ENCODE peak calls at places on chromosomes 12 and 14, in seven cellular contexts. O is CD4-positive, alpha-beta memory T cell; G is pancreas; N is endothelial cell of umbilical vein; C is neuronal stem cell; T is heart right ventricle; S is adipocyte. R is an unnamed sample.

GRCh38 chr14:104108570-104109060 is 23.1 kb downstream of the ASPG start:
- DNase-seq in O (no peak), G (peak; percentile 51), N (no peak), C (no peak), T (no peak), S (no peak), R (no peak)

GRCh38 chr12:4438834-4439596 is 6.6 kb downstream of the FGF6 start:
- DNase-seq in O (no peak), G (no peak), N (no peak), C (no peak), T (no peak), S (no peak), R (no peak)

GRCh38 chr12:95731519-95731958 is 59.0 kb downstream of the NTN4 start:
- DNase-seq in O (no peak), G (no peak), N (no peak), C (no peak), T (no peak), S (no peak), R (no peak)

GRCh38 chr14:38042356-38042755 is 165.3 kb upstream of the SSTR1 start:
- DNase-seq in O (no peak), G (no peak), N (peak; percentile 85), C (no peak), T (no peak), S (peak; percentile 79), R (no peak)

GRCh38 chr12:57157588-57158173 is 10.3 kb upstream of the LRP1-AS start:
- DNase-seq in O (no peak), G (no peak), N (no peak), C (no peak), T (no peak), S (no peak), R (no peak)

GRCh38 chr14:58638231-58639205 is 756 bp downstream of the DACT1 start:
- DNase-seq in O (no peak), G (no peak), N (peak; percentile 26), C (peak; percentile 33), T (peak; percentile 8), S (peak; percentile 77), R (peak; percentile 29)

GRCh38 chr14:105087963-105088811 is 23.0 kb upstream of the GPR132 start:
- DNase-seq in O (no peak), G (peak; percentile 69), N (no peak), C (peak; percentile 77), T (peak; percentile 41), S (peak; percentile 81), R (no peak)

GRCh38 chr12:3320881-3321509 is 170.0 kb upstream of the PRMT8 start:
- DNase-seq in O (no peak), G (no peak), N (no peak), C (no peak), T (no peak), S (no peak), R (no peak)

GRCh38 chr14:81727243-81727642 is 193.6 kb upstream of the SEL1L start:
- DNase-seq in O (no peak), G (peak; percentile 60), N (no peak), C (no peak), T (no peak), S (no peak), R (no peak)

GRCh38 chr12:93908846-93909592 is 231.8 kb downstream of the CRADD start:
- DNase-seq in O (no peak), G (no peak), N (no peak), C (no peak), T (no peak), S (no peak), R (peak; percentile 8)

GRCh38 chr12:583251-583869 is 79.9 kb downstream of the NINJ2 start:
- DNase-seq in O (no peak), G (no peak), N (no peak), C (no peak), T (peak; percentile 67), S (no peak), R (no peak)

GRCh38 chr12:3168775-3169221 is 91.6 kb downstream of the TSPAN9 start:
- DNase-seq in O (no peak), G (no peak), N (no peak), C (no peak), T (no peak), S (peak; percentile 87), R (no peak)

GRCh38 chr12:69059465-69060457 is 126.8 kb upstream of the CPM start:
- DNase-seq in O (no peak), G (no peak), N (peak; percentile 75), C (no peak), T (no peak), S (peak; percentile 74), R (no peak)

GRCh38 chr14:95545769-95546168 is 10.9 kb downstream of the GLRX5 start:
- DNase-seq in O (no peak), G (no peak), N (peak; percentile 82), C (no peak), T (no peak), S (peak; percentile 75), R (no peak)

GRCh38 chr12:2634481-2634880 is 160.3 kb upstream of the FKBP4 start:
- DNase-seq in O (no peak), G (no peak), N (no peak), C (no peak), T (no peak), S (no peak), R (no peak)

GRCh38 chr12:66397574-66397973 is 95.3 kb downstream of the HELB start:
- DNase-seq in O (no peak), G (no peak), N (no peak), C (no peak), T (no peak), S (no peak), R (no peak)

GRCh38 chr12:98355322-98355721 is 160.1 kb upstream of the TMPO start:
- DNase-seq in O (no peak), G (no peak), N (no peak), C (no peak), T (no peak), S (peak; percentile 7), R (no peak)

GRCh38 chr12:57726151-57726883 is 12.2 kb downstream of the AGAP2 start:
- DNase-seq in O (peak; percentile 16), G (peak; percentile 90), N (peak; percentile 74), C (peak; percentile 78), T (peak; percentile 81), S (peak; percentile 92), R (no peak)

GRCh38 chr14:89589400-89590128 is 172.5 kb upstream of the FOXN3 start:
- DNase-seq in O (no peak), G (no peak), N (no peak), C (no peak), T (no peak), S (no peak), R (no peak)

GRCh38 chr14:36284971-36285595 is 35.4 kb downstream of the MBIP start:
- DNase-seq in O (no peak), G (no peak), N (no peak), C (no peak), T (no peak), S (no peak), R (no peak)

GRCh38 chr12:28253175-28253641 is 63.0 kb downstream of the CCDC91 start:
- DNase-seq in O (peak; percentile 46), G (no peak), N (no peak), C (no peak), T (no peak), S (peak; percentile 43), R (no peak)

GRCh38 chr14:31166271-31166561 is 41.4 kb downstream of the HECTD1 start:
- DNase-seq in O (no peak), G (no peak), N (no peak), C (no peak), T (no peak), S (no peak), R (no peak)

GRCh38 chr12:133236144-133236543 is 467 bp upstream of the ANHX start:
- DNase-seq in O (no peak), G (no peak), N (no peak), C (no peak), T (no peak), S (no peak), R (no peak)

GRCh38 chr14:55142466-55142865 is 13.4 kb downstream of the LGALS3 start:
- DNase-seq in O (no peak), G (no peak), N (no peak), C (no peak), T (no peak), S (no peak), R (no peak)

GRCh38 chr14:55138091-55138490 is 9.0 kb downstream of the LGALS3 start:
- DNase-seq in O (no peak), G (no peak), N (no peak), C (no peak), T (no peak), S (no peak), R (peak; percentile 20)

GRCh38 chr14:55139696-55140509 is 10.9 kb downstream of the LGALS3 start:
- DNase-seq in O (no peak), G (no peak), N (no peak), C (no peak), T (no peak), S (no peak), R (no peak)

GRCh38 chr14:55139152-55139551 is 10.1 kb downstream of the LGALS3 start:
- DNase-seq in O (no peak), G (no peak), N (no peak), C (no peak), T (no peak), S (no peak), R (no peak)

GRCh38 chr14:55141812-55142211 is 12.8 kb downstream of the LGALS3 start:
- DNase-seq in O (no peak), G (no peak), N (no peak), C (no peak), T (no peak), S (no peak), R (no peak)
- H3K36me3 ChIP-seq in O (peaks cover 9% of the 10 kb centered on the region), G (peaks cover 22% of the 10 kb centered on the region), N (peaks cover 22% of the 10 kb centered on the region), C (peaks cover 12% of the 10 kb centered on the region), T (peaks cover 64% of the 10 kb centered on the region), S (peaks cover 92% of the 10 kb centered on the region), R (peaks cover 56% of the 10 kb centered on the region)

GRCh38 chr12:132052191-132052932 is 91.8 kb downstream of the DDX51 start:
- DNase-seq in O (no peak), G (no peak), N (no peak), C (no peak), T (no peak), S (no peak), R (no peak)
- H3K36me3 ChIP-seq in O (peaks cover 72% of the 10 kb centered on the region), G (peaks cover 46% of the 10 kb centered on the region), N (peaks cover 11% of the 10 kb centered on the region), C (peaks cover 62% of the 10 kb centered on the region), T (peaks cover 37% of the 10 kb centered on the region), S (peaks cover 81% of the 10 kb centered on the region), R (peaks cover 55% of the 10 kb centered on the region)

GRCh38 chr12:60465060-60465459 is 869.2 kb downstream of the SLC16A7 start:
- DNase-seq in O (no peak), G (no peak), N (no peak), C (no peak), T (no peak), S (no peak), R (no peak)
- H3K36me3 ChIP-seq in O (no peaks in the 10 kb centered on the region), G (no peaks in the 10 kb centered on the region), N (no peaks in the 10 kb centered on the region), C (no peaks in the 10 kb centered on the region), T (no peaks in the 10 kb centered on the region), S (no peaks in the 10 kb centered on the region), R (no peaks in the 10 kb centered on the region)

DNA sequence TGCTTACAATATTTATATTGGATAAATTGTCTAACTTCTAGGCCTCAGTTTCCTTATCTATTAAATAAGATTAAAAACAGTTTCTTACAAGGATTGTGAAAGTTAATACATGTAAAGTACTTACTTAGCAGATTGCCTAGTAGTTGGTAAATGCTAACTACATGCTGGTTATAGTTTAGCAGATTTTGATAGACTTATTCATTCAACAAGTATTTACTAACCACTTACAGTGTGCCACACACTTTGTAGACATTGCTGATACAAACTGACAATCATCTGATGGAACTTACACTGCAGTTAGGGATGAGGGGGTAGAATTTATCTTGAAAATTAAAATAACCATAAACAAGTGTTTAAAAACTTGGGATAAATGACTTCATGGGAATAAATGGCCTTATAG is 50.4 kb downstream of the ARID2 start:
- DNase-seq in O (no peak), G (no peak), N (no peak), C (no peak), T (no peak), S (no peak), R (no peak)
- H3K36me3 ChIP-seq in O (no peaks in the 10 kb centered on the region), G (no peaks in the 10 kb centered on the region), N (no peaks in the 10 kb centered on the region), C (no peaks in the 10 kb centered on the region), T (no peaks in the 10 kb centered on the region), S (no peaks in the 10 kb centered on the region), R (no peaks in the 10 kb centered on the region)

R was measured in HAP-1.